ENCODE peak calls at places on chromosomes 4 and X, in six cellular contexts. N is CD8-positive, alpha-beta T cell; V is left ventricle myocardium inferior; L is nephron progenitor cell; Q is endothelial cell; M is HFF-Myc. P is an unnamed sample.

GRCh38 chrX:9312922-9313867 is 151.7 kb upstream of the TBL1X start:
- DNase-seq in N (peak), V (peak), L (peak), Q (peak), M (no peak), P (no peak)

GRCh38 chrX:74242050-74242449 is 61.9 kb upstream of the ZCCHC13 start:
- DNase-seq in N (no peak), V (no peak), L (no peak), Q (no peak), M (peak), P (peak)

GRCh38 chrX:16171944-16172343 is 4.7 kb downstream of the MAGEB17 start:
- DNase-seq in N (no peak), V (no peak), L (no peak), Q (no peak), M (no peak), P (no peak)

GRCh38 chrX:124231454-124231853 is 101.0 kb upstream of the TEX13D start:
- DNase-seq in N (no peak), V (no peak), L (no peak), Q (no peak), M (no peak), P (no peak)

GRCh38 chrX:23779025-23779424 is 3.9 kb upstream of the SAT1 start:
- DNase-seq in N (no peak), V (no peak), L (no peak), Q (no peak), M (no peak), P (no peak)

GRCh38 chr4:187444061-187444460 is 551.5 kb upstream of the ZFP42 start:
- DNase-seq in N (no peak), V (no peak), L (no peak), Q (no peak), M (no peak), P (no peak)

GRCh38 chr4:188781655-188782054 is 642.4 kb downstream of the TRIML1 start:
- DNase-seq in N (no peak), V (no peak), L (peak), Q (peak), M (no peak), P (no peak)

GRCh38 chrX:48897157-48897620 is 379 bp downstream of the TIMM17B start:
- DNase-seq in N (peak), V (peak), L (peak), Q (peak), M (no peak), P (no peak)

GRCh38 chr4:2301806-2302205 is 39.9 kb upstream of the MXD4 start:
- DNase-seq in N (no peak), V (no peak), L (no peak), Q (no peak), M (no peak), P (no peak)

GRCh38 chrX:47751670-47752069 is 85.0 kb upstream of the ZNF81 start:
- DNase-seq in N (peak), V (peak), L (peak), Q (peak), M (no peak), P (no peak)

GRCh38 chr4:123741906-123742305 is 345.3 kb downstream of the SPRY1 start:
- DNase-seq in N (no peak), V (no peak), L (no peak), Q (no peak), M (no peak), P (no peak)

GRCh38 chrX:71546879-71547278 is 14.0 kb downstream of the OGT start:
- DNase-seq in N (no peak), V (no peak), L (no peak), Q (no peak), M (no peak), P (no peak)

GRCh38 chr4:101973331-101973730 is 182.8 kb downstream of the BANK1 start:
- DNase-seq in N (no peak), V (no peak), L (no peak), Q (no peak), M (no peak), P (no peak)

GRCh38 chr4:124640037-124640730 is 72.3 kb downstream of the ANKRD50 start:
- DNase-seq in N (no peak), V (no peak), L (no peak), Q (no peak), M (peak), P (peak)

GRCh38 chrX:1106478-1107210 is 105.8 kb downstream of the CRLF2 start:
- DNase-seq in N (no peak), V (no peak), L (no peak), Q (no peak), M (no peak), P (no peak)

GRCh38 chrX:119887721-119888425 is 7.8 kb upstream of the AKAP14 start:
- DNase-seq in N (peak), V (peak), L (peak), Q (peak), M (no peak), P (no peak)
- TF ChIP-seq CTCF in N (peak), V (peak), L (peak), Q (peak), M (peak), P (peak)

GRCh38 chr4:37245391-37245954 is 930 bp downstream of the NWD2 start:
- DNase-seq in N (no peak), V (no peak), L (peak), Q (peak), M (no peak), P (no peak)
- TF ChIP-seq CTCF in N (no peak), V (no peak), L (no peak), Q (no peak), M (no peak), P (no peak)

DNA sequence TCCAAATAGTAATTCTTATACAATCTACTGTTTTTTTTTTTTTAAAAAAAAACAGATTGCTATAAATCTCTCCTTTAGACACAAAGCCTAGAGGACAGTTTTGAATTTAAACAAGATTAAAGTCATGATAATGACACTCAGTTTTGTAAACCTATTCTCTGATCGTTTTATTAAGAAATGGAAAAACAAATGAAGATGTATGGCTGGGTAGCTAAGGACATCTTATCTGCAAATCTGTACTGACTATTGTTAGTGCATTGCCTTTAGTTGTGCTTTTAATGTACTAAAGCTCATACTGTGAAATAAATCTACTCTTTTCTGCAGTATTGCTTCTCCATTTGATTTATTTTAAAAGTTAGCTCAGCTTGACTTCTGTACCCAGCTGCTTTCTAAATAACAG is 155.0 kb downstream of the UNC5C start:
- DNase-seq in N (no peak), V (no peak), L (no peak), Q (no peak), M (no peak), P (no peak)
- TF ChIP-seq CTCF in N (no peak), V (no peak), L (no peak), Q (no peak), M (no peak), P (no peak)

GRCh38 chr4:168693750-168694470 is 197.1 kb downstream of the PALLD start:
- DNase-seq in N (no peak), V (no peak), L (no peak), Q (no peak), M (no peak), P (no peak)

GRCh38 chr4:168694669-168695068 is 197.8 kb downstream of the PALLD start:
- DNase-seq in N (no peak), V (no peak), L (no peak), Q (no peak), M (no peak), P (no peak)

GRCh38 chr4:168689791-168690190 is 192.9 kb downstream of the PALLD start:
- DNase-seq in N (no peak), V (no peak), L (no peak), Q (no peak), M (no peak), P (no peak)

GRCh38 chr4:168690199-168690598 is 193.3 kb downstream of the PALLD start:
- DNase-seq in N (no peak), V (no peak), L (no peak), Q (no peak), M (no peak), P (no peak)

DNA sequence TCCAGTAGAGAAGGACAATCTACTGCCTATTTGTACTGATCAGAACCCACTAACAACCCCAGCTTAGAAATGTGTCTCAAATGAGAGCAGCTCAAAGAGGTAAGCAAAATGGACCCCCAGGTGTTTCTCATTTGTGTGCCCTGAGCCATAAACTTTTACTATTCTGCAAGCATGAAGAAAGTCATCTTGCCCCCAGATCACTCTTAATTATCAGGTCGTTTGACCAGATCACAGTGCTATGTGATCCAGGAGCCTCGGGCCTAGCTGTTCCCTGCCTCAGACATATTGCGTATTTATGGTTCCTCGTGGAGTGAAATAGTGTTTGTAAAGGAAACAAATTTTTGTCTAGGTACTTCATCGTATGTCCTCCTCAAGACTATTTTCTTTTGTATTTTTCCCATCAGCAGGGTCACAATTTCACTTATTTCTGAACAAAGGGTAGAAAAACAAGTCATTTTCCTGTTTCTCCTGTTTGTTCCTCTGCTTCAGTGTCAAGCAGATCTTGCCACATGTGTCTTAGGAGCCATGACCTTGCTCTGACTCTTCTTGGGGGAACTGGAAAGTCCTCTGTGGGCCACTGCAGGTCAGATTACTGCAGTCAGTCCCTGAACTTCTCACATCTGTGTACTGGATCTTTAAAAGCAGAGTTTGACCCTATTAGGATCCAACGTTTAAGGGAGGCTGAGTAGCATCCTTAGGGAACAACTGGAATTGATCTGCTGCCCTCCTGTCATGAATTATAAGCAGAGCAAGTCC is 194.9 kb downstream of the PALLD start:
- DNase-seq in N (no peak), V (no peak), L (no peak), Q (no peak), M (no peak), P (no peak)
- TF ChIP-seq CTCF in N (no peak), V (no peak), L (no peak), Q (no peak), M (no peak), P (no peak)

GRCh38 chrX:129759576-129760061 is 20.1 kb upstream of the SASH3 start:
- DNase-seq in N (peak), V (no peak), L (no peak), Q (no peak), M (no peak), P (peak)

GRCh38 chrX:129760155-129760554 is 19.6 kb upstream of the SASH3 start:
- DNase-seq in N (no peak), V (no peak), L (no peak), Q (no peak), M (no peak), P (no peak)

GRCh38 chrX:129760981-129761380 is 18.8 kb upstream of the SASH3 start:
- DNase-seq in N (no peak), V (no peak), L (no peak), Q (no peak), M (no peak), P (no peak)

GRCh38 chrX:129754266-129755024 is 15.7 kb downstream of the XPNPEP2 start:
- DNase-seq in N (no peak), V (no peak), L (no peak), Q (peak), M (no peak), P (no peak)

GRCh38 chrX:129755779-129756650 is 17.2 kb downstream of the XPNPEP2 start:
- DNase-seq in N (no peak), V (no peak), L (peak), Q (no peak), M (no peak), P (no peak)
- TF ChIP-seq CTCF in N (no peak), V (no peak), L (no peak), Q (no peak), M (no peak), P (no peak)

GRCh38 chr4:164716901-164717300 is 37.0 kb upstream of the SMIM31 start:
- DNase-seq in N (no peak), V (no peak), L (no peak), Q (no peak), M (no peak), P (no peak)
- TF ChIP-seq CTCF in N (no peak), V (peak), L (no peak), Q (peak), M (no peak), P (no peak)